ENCODE peak calls at places on chromosomes 7 and 10, in five cellular contexts. N, Z, G, T and S are unnamed samples. For H3K9me2 and H3K4me1, the result is how much of the 10 kb centered on the place peaks cover.

GRCh38 chr7:134605978-134606923 is 40.4 kb upstream of the BPGM start:
- DNase-seq in N (peak), Z (peak), G (peak), T (peak), S (peak)

GRCh38 chr7:75734586-75735047 is 4.1 kb downstream of the HIP1 start:
- DNase-seq in N (no peak), Z (no peak), G (peak), T (no peak), S (no peak)

GRCh38 chr10:5663692-5664427 is 2.5 kb downstream of the ASB13 start:
- DNase-seq in N (peak), Z (no peak), G (no peak), T (no peak), S (no peak)

GRCh38 chr7:74398426-74398825 is 55.3 kb upstream of the GTF2IRD1 start:
- DNase-seq in N (no peak), Z (no peak), G (no peak), T (no peak), S (no peak)

GRCh38 chr10:86966008-86966654 is 2.2 kb upstream of the ADIRF start:
- DNase-seq in N (no peak), Z (no peak), G (no peak), T (no peak), S (no peak)

GRCh38 chr10:11238893-11239292 is 221.2 kb downstream of the CELF2 start:
- DNase-seq in N (no peak), Z (no peak), G (no peak), T (no peak), S (no peak)

GRCh38 chr7:25758559-25758958 is 393.4 kb upstream of the NFE2L3 start:
- DNase-seq in N (no peak), Z (no peak), G (no peak), T (no peak), S (no peak)

GRCh38 chr10:130013938-130014733 is 50.1 kb upstream of the EBF3 start:
- DNase-seq in N (no peak), Z (no peak), G (peak), T (no peak), S (no peak)

GRCh38 chr10:656883-657282 is 32.6 kb downstream of the DIP2C start:
- DNase-seq in N (no peak), Z (no peak), G (no peak), T (no peak), S (no peak)

GRCh38 chr10:98694014-98694413 is 247.3 kb upstream of the HPS1 start:
- DNase-seq in N (no peak), Z (no peak), G (peak), T (no peak), S (no peak)

GRCh38 chr7:2546776-2547586 is 8.3 kb downstream of the BRAT1 start:
- DNase-seq in N (no peak), Z (no peak), G (no peak), T (no peak), S (no peak)

GRCh38 chr10:101289541-101289940 is 60.3 kb upstream of the LBX1 start:
- DNase-seq in N (no peak), Z (no peak), G (no peak), T (no peak), S (peak)

GRCh38 chr7:146175716-146176115 is 59.1 kb downstream of the CNTNAP2 start:
- DNase-seq in N (no peak), Z (peak), G (no peak), T (no peak), S (no peak)

GRCh38 chr7:602341-603141 is 82.9 kb upstream of the PDGFA start:
- DNase-seq in N (no peak), Z (no peak), G (peak), T (no peak), S (no peak)

GRCh38 chr7:75884401-75884800 is 5.6 kb downstream of the RHBDD2 start:
- DNase-seq in N (no peak), Z (no peak), G (no peak), T (no peak), S (no peak)

GRCh38 chr10:74153123-74153522 is 2.1 kb downstream of the ADK start:
- DNase-seq in N (no peak), Z (peak), G (peak), T (peak), S (no peak)

GRCh38 chr7:8260871-8261707 is 878 bp downstream of the ICA1 start:
- DNase-seq in N (no peak), Z (peak), G (peak), T (peak), S (peak)

GRCh38 chr7:101686030-101686429 is 56.9 kb upstream of the MYL10 start:
- DNase-seq in N (no peak), Z (no peak), G (no peak), T (no peak), S (no peak)

GRCh38 chr7:121151663-121152344 is 163.3 kb downstream of the CPED1 start:
- DNase-seq in N (no peak), Z (no peak), G (no peak), T (no peak), S (no peak)

GRCh38 chr10:133278577-133279265 is 2.1 kb upstream of the ADAM8 start:
- DNase-seq in N (peak), Z (peak), G (no peak), T (peak), S (peak)

GRCh38 chr7:36966039-36966438 is 241.7 kb upstream of the AOAH start:
- DNase-seq in N (no peak), Z (no peak), G (no peak), T (no peak), S (no peak)

GRCh38 chr7:122212754-122213153 is 68.7 kb upstream of the AASS start:
- DNase-seq in N (no peak), Z (no peak), G (no peak), T (no peak), S (peak)

GRCh38 chr7:88366845-88367244 is 60.2 kb upstream of the STEAP4 start:
- DNase-seq in N (no peak), Z (no peak), G (no peak), T (no peak), S (no peak)

GRCh38 chr7:1458676-1459511 is at the start of gene MICALL2:
- DNase-seq in N (peak), Z (peak), G (peak), T (peak), S (no peak)

GRCh38 chr7:92641921-92642511 is 51.8 kb upstream of the FAM133B start:
- DNase-seq in N (no peak), Z (peak), G (peak), T (no peak), S (no peak)

GRCh38 chr7:768881-769504 is 41.9 kb upstream of the PRKAR1B start:
- DNase-seq in N (no peak), Z (no peak), G (no peak), T (no peak), S (no peak)

GRCh38 chr10:75016290-75016689 is 95.2 kb upstream of the SAMD8 start:
- DNase-seq in N (no peak), Z (no peak), G (no peak), T (no peak), S (no peak)

GRCh38 chr10:12177642-12178041 is 18.0 kb downstream of the NUDT5 start:
- DNase-seq in N (no peak), Z (peak), G (peak), T (no peak), S (no peak)

GRCh38 chr10:132264306-132264950 is 43.3 kb downstream of the STK32C start:
- DNase-seq in N (no peak), Z (no peak), G (no peak), T (no peak), S (no peak)

GRCh38 chr7:141132671-141133070 is 58.8 kb downstream of the TMEM178B start:
- DNase-seq in N (no peak), Z (no peak), G (no peak), T (no peak), S (no peak)

GRCh38 chr7:101767544-101767943 is 49.9 kb upstream of the CUX1 start:
- DNase-seq in N (no peak), Z (no peak), G (no peak), T (no peak), S (no peak)

GRCh38 chr7:107907-108306 is 84.5 kb upstream of the FAM20C start:
- DNase-seq in N (no peak), Z (no peak), G (no peak), T (no peak), S (no peak)

GRCh38 chr7:155961241-155962190 is 149.3 kb upstream of the SHH start:
- DNase-seq in N (no peak), Z (peak), G (no peak), T (no peak), S (no peak)

GRCh38 chr7:130758429-130759056 is 24.5 kb upstream of the KLF14 start:
- DNase-seq in N (peak), Z (peak), G (peak), T (peak), S (peak)

GRCh38 chr7:131896189-131896855 is 339.9 kb upstream of the PODXL start:
- DNase-seq in N (no peak), Z (no peak), G (no peak), T (no peak), S (no peak)

GRCh38 chr7:131899271-131900030 is 343.0 kb upstream of the PODXL start:
- DNase-seq in N (no peak), Z (no peak), G (peak), T (no peak), S (no peak)

GRCh38 chr7:131897016-131897789 is 340.8 kb upstream of the PODXL start:
- DNase-seq in N (no peak), Z (peak), G (peak), T (no peak), S (no peak)

GRCh38 chr7:131897790-131898165 is 341.4 kb upstream of the PODXL start:
- DNase-seq in N (no peak), Z (no peak), G (no peak), T (no peak), S (no peak)

GRCh38 chr7:131898418-131898817 is 342.0 kb upstream of the PODXL start:
- DNase-seq in N (no peak), Z (peak), G (peak), T (no peak), S (no peak)
- H3K9me2 ChIP-seq in N (under half), Z (under half), G (under half), T (under half), S (under half)

GRCh38 chr10:104321226-104321625 is 17.0 kb downstream of the ITPRIP start:
- DNase-seq in N (no peak), Z (no peak), G (no peak), T (no peak), S (no peak)
- H3K4me1 ChIP-seq in N (half or more), Z (under half), G (under half), T (under half), S (under half)

GRCh38 chr10:18473424-18474110 is 177.8 kb downstream of the NSUN6 start:
- DNase-seq in N (no peak), Z (no peak), G (no peak), T (no peak), S (no peak)
- H3K4me3 ChIP-seq in N (no peak), Z (no peak), G (no peak), T (no peak), S (no peak)

GRCh38 chr7:43559171-43559938 is 23.6 kb upstream of the STK17A start:
- DNase-seq in N (no peak), Z (no peak), G (no peak), T (no peak), S (no peak)

GRCh38 chr7:43559939-43560335 is 23.0 kb upstream of the STK17A start:
- DNase-seq in N (no peak), Z (no peak), G (no peak), T (no peak), S (no peak)

GRCh38 chr7:43562383-43562782 is 20.5 kb upstream of the STK17A start:
- DNase-seq in N (no peak), Z (no peak), G (no peak), T (no peak), S (no peak)

GRCh38 chr7:43558071-43558470 is 24.8 kb upstream of the STK17A start:
- DNase-seq in N (no peak), Z (peak), G (no peak), T (peak), S (no peak)

GRCh38 chr7:43560742-43561330 is 22.1 kb upstream of the STK17A start:
- DNase-seq in N (no peak), Z (no peak), G (no peak), T (no peak), S (no peak)
- H3K9me2 ChIP-seq in N (under half), Z (under half), G (under half), T (under half), S (under half)